ENCODE peak calls at places on chromosomes 6 and 20, in four cellular contexts. One of them, this sample, is unnamed.

GRCh38 chr20:20501128-20501527 is 133.2 kb downstream of the INSM1 start:
- DNase-seq in astrocyte: no peak
- DNase-seq in IMR-90: no peak
- DNase-seq in H9: no peak
- DNase-seq in this sample: no peak

GRCh38 chr20:33437141-33437911 is 6.2 kb downstream of the SNTA1 start:
- DNase-seq in H9: no peak
- DNase-seq in astrocyte: no peak
- DNase-seq in IMR-90: peak; percentile 44
- DNase-seq in this sample: peak; percentile 54

GRCh38 chr6:133609404-133610270 is 279.3 kb upstream of the TCF21 start:
- DNase-seq in H9: no peak
- DNase-seq in IMR-90: peak; percentile 100
- DNase-seq in astrocyte: peak; percentile 99
- DNase-seq in this sample: peak; percentile 99

GRCh38 chr6:56370127-56370540 is 122.8 kb upstream of the COL21A1 start:
- DNase-seq in H9: peak; percentile 71
- DNase-seq in IMR-90: no peak
- DNase-seq in astrocyte: peak; percentile 54
- DNase-seq in this sample: peak; percentile 62

GRCh38 chr6:27650620-27651370 is 177.9 kb upstream of the ZNF184 start:
- DNase-seq in H9: peak; percentile 80
- DNase-seq in astrocyte: peak; percentile 69
- DNase-seq in IMR-90: peak; percentile 35
- DNase-seq in this sample: peak; percentile 49

GRCh38 chr20:62088258-62089127 is 22.8 kb upstream of the TAF4 start:
- DNase-seq in IMR-90: peak; percentile 99
- DNase-seq in astrocyte: peak; percentile 87
- DNase-seq in H9: no peak
- DNase-seq in this sample: peak; percentile 98

GRCh38 chr20:38395165-38395564 is 40.0 kb downstream of the SNHG17 start:
- DNase-seq in IMR-90: no peak
- DNase-seq in H9: no peak
- DNase-seq in astrocyte: peak; percentile 28
- DNase-seq in this sample: peak; percentile 27

GRCh38 chr6:144064402-144064830 is 31.0 kb downstream of the SF3B5 start:
- DNase-seq in IMR-90: no peak
- DNase-seq in astrocyte: no peak
- DNase-seq in H9: peak; percentile 45
- DNase-seq in this sample: no peak

GRCh38 chr6:169906004-169906740 is 154.8 kb downstream of the ERMARD start:
- DNase-seq in astrocyte: no peak
- DNase-seq in H9: no peak
- DNase-seq in IMR-90: no peak
- DNase-seq in this sample: no peak

GRCh38 chr6:167691566-167692312 is 135.0 kb upstream of the AFDN start:
- DNase-seq in astrocyte: no peak
- DNase-seq in IMR-90: no peak
- DNase-seq in H9: no peak
- DNase-seq in this sample: no peak

GRCh38 chr6:7148100-7148822 is 40.5 kb downstream of the RREB1 start:
- DNase-seq in H9: no peak
- DNase-seq in IMR-90: peak; percentile 79
- DNase-seq in astrocyte: peak; percentile 75
- DNase-seq in this sample: peak; percentile 19

GRCh38 chr6:52381249-52381648 is 19.3 kb downstream of the PAQR8 start:
- DNase-seq in IMR-90: no peak
- DNase-seq in H9: no peak
- DNase-seq in astrocyte: no peak
- DNase-seq in this sample: no peak

GRCh38 chr6:156617376-156617775 is 159.8 kb upstream of the ARID1B start:
- DNase-seq in IMR-90: no peak
- DNase-seq in astrocyte: peak; percentile 45
- DNase-seq in H9: no peak
- DNase-seq in this sample: peak; percentile 42

GRCh38 chr6:32635526-32636123 is 1.6 kb upstream of the HLA-DQA1 start:
- DNase-seq in H9: no peak
- DNase-seq in IMR-90: no peak
- DNase-seq in astrocyte: no peak
- DNase-seq in this sample: no peak

GRCh38 chr6:46347669-46348068 is 143.6 kb downstream of the RCAN2 start:
- DNase-seq in H9: no peak
- DNase-seq in astrocyte: no peak
- DNase-seq in IMR-90: no peak
- DNase-seq in this sample: no peak

GRCh38 chr6:107115695-107116327 is 496 bp upstream of the BEND3 start:
- DNase-seq in H9: peak; percentile 81
- DNase-seq in astrocyte: no peak
- DNase-seq in IMR-90: no peak
- DNase-seq in this sample: no peak

GRCh38 chr6:87714093-87714809 is 12.2 kb upstream of the AKIRIN2 start:
- DNase-seq in H9: no peak
- DNase-seq in astrocyte: peak; percentile 88
- DNase-seq in IMR-90: peak; percentile 88
- DNase-seq in this sample: peak; percentile 89

GRCh38 chr20:16752901-16753300 is 4.7 kb downstream of the OTOR start:
- DNase-seq in IMR-90: peak; percentile 3
- DNase-seq in astrocyte: no peak
- DNase-seq in H9: no peak
- DNase-seq in this sample: no peak

GRCh38 chr6:1607236-1607556 is 2.5 kb upstream of the FOXC1 start:
- DNase-seq in H9: no peak
- DNase-seq in astrocyte: no peak
- DNase-seq in IMR-90: no peak
- DNase-seq in this sample: peak; percentile 28

GRCh38 chr20:6489361-6490154 is 277.9 kb upstream of the BMP2 start:
- DNase-seq in astrocyte: peak; percentile 73
- DNase-seq in H9: no peak
- DNase-seq in IMR-90: no peak
- DNase-seq in this sample: peak; percentile 89

GRCh38 chr20:44035924-44036323 is 121.3 kb downstream of the TOX2 start:
- DNase-seq in IMR-90: no peak
- DNase-seq in astrocyte: no peak
- DNase-seq in H9: no peak
- DNase-seq in this sample: no peak

GRCh38 chr20:23649830-23650417 is 12.2 kb upstream of the CST3 start:
- DNase-seq in IMR-90: no peak
- DNase-seq in astrocyte: no peak
- DNase-seq in H9: no peak
- DNase-seq in this sample: no peak

GRCh38 chr6:166579234-166579575 is 7.3 kb downstream of the RAMACL start:
- DNase-seq in astrocyte: no peak
- DNase-seq in H9: peak; percentile 9
- DNase-seq in IMR-90: no peak
- DNase-seq in this sample: no peak

GRCh38 chr6:27888576-27888975 is 23.6 kb downstream of the OR2B2 start:
- DNase-seq in H9: peak; percentile 44
- DNase-seq in astrocyte: no peak
- DNase-seq in IMR-90: no peak
- DNase-seq in this sample: no peak

GRCh38 chr6:135522975-135523692 is 25.6 kb upstream of the AHI1 start:
- DNase-seq in H9: no peak
- DNase-seq in astrocyte: no peak
- DNase-seq in IMR-90: peak; percentile 87
- DNase-seq in this sample: peak; percentile 30

GRCh38 chr6:116624036-116624805 is 7.9 kb downstream of the RSPH4A start:
- DNase-seq in H9: no peak
- DNase-seq in astrocyte: no peak
- DNase-seq in IMR-90: no peak
- DNase-seq in this sample: no peak

GRCh38 chr6:98787401-98787800 is 47.0 kb upstream of the POU3F2 start:
- DNase-seq in IMR-90: no peak
- DNase-seq in astrocyte: no peak
- DNase-seq in H9: no peak
- DNase-seq in this sample: no peak

GRCh38 chr6:24536466-24536865 is 41.7 kb downstream of the ALDH5A1 start:
- DNase-seq in H9: no peak
- DNase-seq in astrocyte: no peak
- DNase-seq in IMR-90: no peak
- DNase-seq in this sample: no peak

GRCh38 chr6:163637524-163637923 is 223.0 kb downstream of the QKI start:
- DNase-seq in astrocyte: no peak
- DNase-seq in H9: no peak
- DNase-seq in IMR-90: no peak
- DNase-seq in this sample: no peak

GRCh38 chr6:51021171-51021570 is 202.5 kb downstream of the TFAP2B start:
- DNase-seq in IMR-90: no peak
- DNase-seq in astrocyte: no peak
- DNase-seq in H9: no peak
- DNase-seq in this sample: no peak

GRCh38 chr6:4778086-4778485 is 1.9 kb downstream of the CDYL start:
- DNase-seq in H9: no peak
- DNase-seq in astrocyte: no peak
- DNase-seq in IMR-90: no peak
- DNase-seq in this sample: no peak
- H4K20me1 ChIP-seq in H9: no peaks in the 10 kb centered on the region
- H4K20me1 ChIP-seq in astrocyte: peaks cover 54% of the 10 kb centered on the region
- H4K20me1 ChIP-seq in IMR-90: peaks cover 49% of the 10 kb centered on the region
- H4K20me1 ChIP-seq in this sample: no peaks in the 10 kb centered on the region

GRCh38 chr20:49699200-49699992 is 14.3 kb downstream of the B4GALT5 start:
- DNase-seq in H9: no peak
- DNase-seq in IMR-90: peak; percentile 67
- DNase-seq in astrocyte: peak; percentile 81
- DNase-seq in this sample: peak; percentile 87

GRCh38 chr20:49697071-49697470 is 16.6 kb downstream of the B4GALT5 start:
- DNase-seq in IMR-90: no peak
- DNase-seq in astrocyte: no peak
- DNase-seq in H9: no peak
- DNase-seq in this sample: no peak

GRCh38 chr20:49696594-49696993 is 17.1 kb downstream of the B4GALT5 start:
- DNase-seq in astrocyte: no peak
- DNase-seq in IMR-90: no peak
- DNase-seq in H9: no peak
- DNase-seq in this sample: no peak

GRCh38 chr20:49700411-49701185 is 13.1 kb downstream of the B4GALT5 start:
- DNase-seq in astrocyte: peak; percentile 84
- DNase-seq in H9: no peak
- DNase-seq in IMR-90: peak; percentile 81
- DNase-seq in this sample: peak; percentile 77

GRCh38 chr20:49698477-49698876 is 15.2 kb downstream of the B4GALT5 start:
- DNase-seq in H9: no peak
- DNase-seq in astrocyte: no peak
- DNase-seq in IMR-90: no peak
- DNase-seq in this sample: no peak
- H3K4me1 ChIP-seq in H9: peaks cover 22% of the 10 kb centered on the region
- H3K4me1 ChIP-seq in astrocyte: peaks cover 46% of the 10 kb centered on the region
- H3K4me1 ChIP-seq in IMR-90: peaks cover 14% of the 10 kb centered on the region
- H3K4me1 ChIP-seq in this sample: peaks cover 5% of the 10 kb centered on the region

GRCh38 chr20:50545123-50545522 is 34.9 kb downstream of the PTPN1 start:
- DNase-seq in astrocyte: peak; percentile 69
- DNase-seq in H9: no peak
- DNase-seq in IMR-90: no peak
- DNase-seq in this sample: no peak

GRCh38 chr20:50546729-50547314 is 36.6 kb downstream of the PTPN1 start:
- DNase-seq in H9: no peak
- DNase-seq in astrocyte: no peak
- DNase-seq in IMR-90: no peak
- DNase-seq in this sample: no peak

GRCh38 chr20:50548396-50548795 is 38.2 kb downstream of the PTPN1 start:
- DNase-seq in IMR-90: no peak
- DNase-seq in astrocyte: no peak
- DNase-seq in H9: no peak
- DNase-seq in this sample: no peak

GRCh38 chr20:50550531-50550930 is 40.3 kb downstream of the PTPN1 start:
- DNase-seq in H9: no peak
- DNase-seq in astrocyte: no peak
- DNase-seq in IMR-90: no peak
- DNase-seq in this sample: no peak

GRCh38 chr20:50547956-50548355 is 37.8 kb downstream of the PTPN1 start:
- DNase-seq in astrocyte: no peak
- DNase-seq in IMR-90: no peak
- DNase-seq in H9: no peak
- DNase-seq in this sample: no peak
- H4K20me1 ChIP-seq in astrocyte: peaks cover 46% of the 10 kb centered on the region
- H4K20me1 ChIP-seq in IMR-90: peaks cover 23% of the 10 kb centered on the region
- H4K20me1 ChIP-seq in H9: no peaks in the 10 kb centered on the region
- H4K20me1 ChIP-seq in this sample: no peaks in the 10 kb centered on the region

DNA sequence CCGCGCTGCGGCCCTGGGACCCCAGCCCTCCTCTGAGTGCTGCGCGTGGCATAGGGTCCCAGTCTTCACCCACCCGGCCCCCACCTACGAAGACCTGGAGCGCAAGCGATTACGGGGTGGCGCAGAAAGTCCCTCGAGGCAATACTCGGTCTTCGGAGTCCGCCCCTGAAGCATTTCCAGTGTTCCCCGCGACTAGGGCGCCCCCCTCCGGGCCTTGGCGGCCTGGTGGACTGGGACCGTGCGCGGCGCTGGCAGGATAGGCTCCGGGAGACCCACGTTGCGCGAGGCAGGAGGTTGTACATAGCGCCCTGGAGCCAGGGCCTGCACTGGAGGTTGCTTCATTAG is 640 bp upstream of the MAP3K5 start:
- DNase-seq in astrocyte: peak; percentile 73
- DNase-seq in H9: no peak
- DNase-seq in IMR-90: peak; percentile 85
- DNase-seq in this sample: peak; percentile 90
- H3K4me1 ChIP-seq in astrocyte: peaks cover 12% of the 10 kb centered on the region
- H3K4me1 ChIP-seq in H9: no peaks in the 10 kb centered on the region
- H3K4me1 ChIP-seq in IMR-90: peaks cover 4% of the 10 kb centered on the region
- H3K4me1 ChIP-seq in this sample: peaks cover 5% of the 10 kb centered on the region

GRCh38 chr20:46070215-46070910 is 19.4 kb downstream of the NCOA5 start:
- DNase-seq in H9: no peak
- DNase-seq in astrocyte: peak; percentile 85
- DNase-seq in IMR-90: peak; percentile 86
- DNase-seq in this sample: peak; percentile 90

GRCh38 chr20:46074006-46074405 is 15.8 kb downstream of the NCOA5 start:
- DNase-seq in astrocyte: no peak
- DNase-seq in IMR-90: no peak
- DNase-seq in H9: no peak
- DNase-seq in this sample: no peak

GRCh38 chr20:46073024-46073423 is 16.7 kb downstream of the NCOA5 start:
- DNase-seq in IMR-90: no peak
- DNase-seq in astrocyte: no peak
- DNase-seq in H9: no peak
- DNase-seq in this sample: no peak

GRCh38 chr20:46071573-46071972 is 18.2 kb downstream of the NCOA5 start:
- DNase-seq in astrocyte: no peak
- DNase-seq in IMR-90: no peak
- DNase-seq in H9: no peak
- DNase-seq in this sample: peak; percentile 6

GRCh38 chr20:46073443-46073842 is 16.3 kb downstream of the NCOA5 start:
- DNase-seq in H9: no peak
- DNase-seq in astrocyte: peak; percentile 34
- DNase-seq in IMR-90: no peak
- DNase-seq in this sample: no peak
- H4K20me1 ChIP-seq in H9: no peaks in the 10 kb centered on the region
- H4K20me1 ChIP-seq in astrocyte: peaks cover 75% of the 10 kb centered on the region
- H4K20me1 ChIP-seq in IMR-90: peaks cover 39% of the 10 kb centered on the region
- H4K20me1 ChIP-seq in this sample: no peaks in the 10 kb centered on the region

GRCh38 chr20:35718972-35719635 is 19.9 kb downstream of the ROMO1 start:
- DNase-seq in IMR-90: no peak
- DNase-seq in astrocyte: no peak
- DNase-seq in H9: no peak
- DNase-seq in this sample: no peak
- H3K4me1 ChIP-seq in IMR-90: no peaks in the 10 kb centered on the region
- H3K4me1 ChIP-seq in astrocyte: peaks cover 4% of the 10 kb centered on the region
- H3K4me1 ChIP-seq in H9: no peaks in the 10 kb centered on the region
- H3K4me1 ChIP-seq in this sample: peaks cover 2% of the 10 kb centered on the region

GRCh38 chr20:48750941-48751620 is 76.7 kb downstream of the PREX1 start:
- DNase-seq in astrocyte: peak; percentile 12
- DNase-seq in H9: peak; percentile 94
- DNase-seq in IMR-90: no peak
- DNase-seq in this sample: peak; percentile 22
- H4K20me1 ChIP-seq in astrocyte: no peaks in the 10 kb centered on the region
- H4K20me1 ChIP-seq in H9: no peaks in the 10 kb centered on the region
- H4K20me1 ChIP-seq in IMR-90: no peaks in the 10 kb centered on the region
- H4K20me1 ChIP-seq in this sample: no peaks in the 10 kb centered on the region